ENCODE peak calls at places on chromosome 20, in nine cellular contexts. One of them, this sample, is unnamed.
A peak's percentile ranks its signal among the peaks of the same experiment; 100 is the strongest.

GRCh38 chr20:64044484-64045247 is 4.8 kb downstream of the SOX18 start:
- DNase-seq in heart left ventricle: no peak
- DNase-seq in right lobe of liver: no peak
- DNase-seq in adrenal gland: peak; percentile 44
- DNase-seq in ovary: no peak
- DNase-seq in breast epithelium: no peak
- DNase-seq in Peyer's patch: no peak
- DNase-seq in IMR-90: peak; percentile 37
- DNase-seq in esophagus squamous epithelium: no peak
- DNase-seq in this sample: no peak

GRCh38 chr20:44552950-44553908 is 29.1 kb upstream of the PKIG start:
- DNase-seq in right lobe of liver: no peak
- DNase-seq in esophagus squamous epithelium: no peak
- DNase-seq in heart left ventricle: no peak
- DNase-seq in breast epithelium: no peak
- DNase-seq in adrenal gland: no peak
- DNase-seq in IMR-90: peak; percentile 94
- DNase-seq in ovary: no peak
- DNase-seq in Peyer's patch: no peak
- DNase-seq in this sample: no peak

GRCh38 chr20:40489886-40490285 is 199.2 kb downstream of the MAFB start:
- DNase-seq in esophagus squamous epithelium: no peak
- DNase-seq in ovary: no peak
- DNase-seq in breast epithelium: no peak
- DNase-seq in Peyer's patch: no peak
- DNase-seq in heart left ventricle: no peak
- DNase-seq in IMR-90: no peak
- DNase-seq in right lobe of liver: no peak
- DNase-seq in adrenal gland: no peak
- DNase-seq in this sample: no peak

GRCh38 chr20:44006578-44006977 is 91.9 kb downstream of the TOX2 start:
- DNase-seq in adrenal gland: no peak
- DNase-seq in IMR-90: no peak
- DNase-seq in Peyer's patch: no peak
- DNase-seq in ovary: no peak
- DNase-seq in heart left ventricle: no peak
- DNase-seq in right lobe of liver: no peak
- DNase-seq in breast epithelium: no peak
- DNase-seq in esophagus squamous epithelium: no peak
- DNase-seq in this sample: no peak

GRCh38 chr20:61759286-61760065 is 306.2 kb downstream of the TAF4 start:
- DNase-seq in breast epithelium: peak; percentile 31
- DNase-seq in Peyer's patch: no peak
- DNase-seq in IMR-90: no peak
- DNase-seq in right lobe of liver: no peak
- DNase-seq in ovary: no peak
- DNase-seq in esophagus squamous epithelium: no peak
- DNase-seq in adrenal gland: no peak
- DNase-seq in heart left ventricle: no peak
- DNase-seq in this sample: no peak

GRCh38 chr20:8194721-8195120 is 62.7 kb downstream of the PLCB1 start:
- DNase-seq in IMR-90: peak; percentile 19
- DNase-seq in breast epithelium: no peak
- DNase-seq in esophagus squamous epithelium: no peak
- DNase-seq in adrenal gland: no peak
- DNase-seq in ovary: no peak
- DNase-seq in heart left ventricle: no peak
- DNase-seq in right lobe of liver: no peak
- DNase-seq in Peyer's patch: no peak
- DNase-seq in this sample: no peak

GRCh38 chr20:58630063-58630462 is 21.0 kb upstream of the STX16 start:
- DNase-seq in esophagus squamous epithelium: no peak
- DNase-seq in adrenal gland: no peak
- DNase-seq in breast epithelium: no peak
- DNase-seq in Peyer's patch: no peak
- DNase-seq in ovary: no peak
- DNase-seq in IMR-90: peak; percentile 47
- DNase-seq in heart left ventricle: no peak
- DNase-seq in right lobe of liver: no peak
- DNase-seq in this sample: no peak

GRCh38 chr20:9460518-9460917 is 53.9 kb upstream of the LAMP5 start:
- DNase-seq in IMR-90: peak; percentile 36
- DNase-seq in right lobe of liver: no peak
- DNase-seq in adrenal gland: no peak
- DNase-seq in ovary: no peak
- DNase-seq in heart left ventricle: no peak
- DNase-seq in breast epithelium: no peak
- DNase-seq in esophagus squamous epithelium: no peak
- DNase-seq in Peyer's patch: no peak
- DNase-seq in this sample: peak; percentile 13

GRCh38 chr20:52859156-52859887 is 112.8 kb upstream of the TSHZ2 start:
- DNase-seq in IMR-90: no peak
- DNase-seq in Peyer's patch: no peak
- DNase-seq in breast epithelium: no peak
- DNase-seq in esophagus squamous epithelium: no peak
- DNase-seq in ovary: no peak
- DNase-seq in heart left ventricle: no peak
- DNase-seq in adrenal gland: peak; percentile 59
- DNase-seq in right lobe of liver: peak; percentile 57
- DNase-seq in this sample: peak; percentile 51

GRCh38 chr20:32560989-32561830 is 23.9 kb downstream of the NOL4L start:
- DNase-seq in adrenal gland: no peak
- DNase-seq in IMR-90: no peak
- DNase-seq in heart left ventricle: no peak
- DNase-seq in ovary: no peak
- DNase-seq in right lobe of liver: no peak
- DNase-seq in Peyer's patch: no peak
- DNase-seq in breast epithelium: no peak
- DNase-seq in esophagus squamous epithelium: no peak
- DNase-seq in this sample: no peak

GRCh38 chr20:19786311-19786710 is 28.3 kb downstream of the RIN2 start:
- DNase-seq in ovary: no peak
- DNase-seq in right lobe of liver: no peak
- DNase-seq in breast epithelium: no peak
- DNase-seq in Peyer's patch: no peak
- DNase-seq in heart left ventricle: no peak
- DNase-seq in adrenal gland: peak; percentile 46
- DNase-seq in esophagus squamous epithelium: no peak
- DNase-seq in IMR-90: peak; percentile 92
- DNase-seq in this sample: peak; percentile 45

GRCh38 chr20:16566080-16566479 is 7.2 kb downstream of the KIF16B start:
- DNase-seq in breast epithelium: no peak
- DNase-seq in esophagus squamous epithelium: no peak
- DNase-seq in adrenal gland: no peak
- DNase-seq in right lobe of liver: no peak
- DNase-seq in heart left ventricle: no peak
- DNase-seq in IMR-90: no peak
- DNase-seq in Peyer's patch: no peak
- DNase-seq in ovary: no peak
- DNase-seq in this sample: no peak
- H3K27ac ChIP-seq in breast epithelium: no peak overlapping the region
- H3K27ac ChIP-seq in esophagus squamous epithelium: no peak overlapping the region
- H3K27ac ChIP-seq in adrenal gland: no peak overlapping the region
- H3K27ac ChIP-seq in right lobe of liver: no peak overlapping the region
- H3K27ac ChIP-seq in heart left ventricle: no peak overlapping the region
- H3K27ac ChIP-seq in IMR-90: no peak overlapping the region
- H3K27ac ChIP-seq in Peyer's patch: no peak overlapping the region
- H3K27ac ChIP-seq in ovary: no peak overlapping the region
- H3K27ac ChIP-seq in this sample: no peak overlapping the region

GRCh38 chr20:53942121-53942816 is 128.1 kb downstream of the BCAS1 start:
- DNase-seq in adrenal gland: no peak
- DNase-seq in heart left ventricle: no peak
- DNase-seq in breast epithelium: no peak
- DNase-seq in ovary: no peak
- DNase-seq in esophagus squamous epithelium: no peak
- DNase-seq in IMR-90: no peak
- DNase-seq in right lobe of liver: no peak
- DNase-seq in Peyer's patch: no peak
- DNase-seq in this sample: no peak
- TF ChIP-seq POLR2A in adrenal gland: no peak
- TF ChIP-seq POLR2A in heart left ventricle: no peak
- TF ChIP-seq POLR2A in breast epithelium: no peak
- TF ChIP-seq POLR2A in ovary: no peak
- TF ChIP-seq POLR2A in esophagus squamous epithelium: no peak
- TF ChIP-seq POLR2A in IMR-90: no peak
- TF ChIP-seq POLR2A in right lobe of liver: no peak
- TF ChIP-seq POLR2A in Peyer's patch: no peak
- TF ChIP-seq POLR2A in this sample: no peak

DNA sequence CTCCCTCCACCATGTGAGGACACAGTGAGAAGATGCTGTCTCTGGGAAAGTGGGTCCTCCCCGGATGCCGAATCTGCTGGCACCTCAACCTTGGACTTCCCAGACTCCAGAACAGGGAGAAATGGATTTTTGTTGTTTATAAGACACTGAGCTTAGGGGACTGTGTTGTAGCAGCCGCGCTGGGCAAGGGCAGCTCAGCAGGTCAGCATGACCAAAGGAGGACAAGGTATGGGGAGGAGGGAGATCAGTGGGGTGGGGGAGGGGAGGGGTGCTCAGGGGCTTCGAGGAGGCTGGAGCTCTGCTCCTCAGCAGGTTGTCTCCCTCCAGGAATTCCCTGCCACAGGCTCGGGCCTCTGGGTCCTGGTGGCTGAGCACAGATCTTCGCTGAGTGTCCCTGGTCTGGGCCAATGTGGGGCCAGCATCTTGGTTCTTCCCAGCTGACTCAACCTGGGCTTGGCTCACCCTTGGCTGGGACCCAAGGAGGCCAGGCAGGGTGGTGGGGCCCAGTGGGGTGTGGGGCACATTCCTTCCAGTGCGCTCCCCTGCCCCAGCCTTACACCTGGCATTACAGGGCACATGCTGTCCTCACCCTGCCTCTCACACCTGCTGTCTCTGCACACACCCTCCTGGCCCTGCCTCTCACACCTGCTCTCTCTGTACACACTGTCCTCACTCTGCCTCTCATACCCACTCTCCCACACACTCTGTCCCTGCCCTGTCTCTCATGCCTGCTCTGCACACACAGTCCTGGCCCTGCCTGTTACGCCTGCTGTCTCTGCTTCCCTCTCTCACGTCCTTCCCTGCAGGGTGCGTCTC is 107.3 kb downstream of the SYCP2 start:
- DNase-seq in right lobe of liver: no peak
- DNase-seq in ovary: no peak
- DNase-seq in adrenal gland: no peak
- DNase-seq in esophagus squamous epithelium: no peak
- DNase-seq in breast epithelium: peak; percentile 43
- DNase-seq in heart left ventricle: no peak
- DNase-seq in Peyer's patch: no peak
- DNase-seq in IMR-90: no peak
- DNase-seq in this sample: peak; percentile 46
- H3K27ac ChIP-seq in right lobe of liver: no peak overlapping the region
- H3K27ac ChIP-seq in ovary: no peak overlapping the region
- H3K27ac ChIP-seq in adrenal gland: no peak overlapping the region
- H3K27ac ChIP-seq in esophagus squamous epithelium: no peak overlapping the region
- H3K27ac ChIP-seq in breast epithelium: no peak overlapping the region
- H3K27ac ChIP-seq in heart left ventricle: no peak overlapping the region
- H3K27ac ChIP-seq in Peyer's patch: peak overlapping the region; percentile 96
- H3K27ac ChIP-seq in IMR-90: no peak overlapping the region
- H3K27ac ChIP-seq in this sample: no peak overlapping the region

DNA sequence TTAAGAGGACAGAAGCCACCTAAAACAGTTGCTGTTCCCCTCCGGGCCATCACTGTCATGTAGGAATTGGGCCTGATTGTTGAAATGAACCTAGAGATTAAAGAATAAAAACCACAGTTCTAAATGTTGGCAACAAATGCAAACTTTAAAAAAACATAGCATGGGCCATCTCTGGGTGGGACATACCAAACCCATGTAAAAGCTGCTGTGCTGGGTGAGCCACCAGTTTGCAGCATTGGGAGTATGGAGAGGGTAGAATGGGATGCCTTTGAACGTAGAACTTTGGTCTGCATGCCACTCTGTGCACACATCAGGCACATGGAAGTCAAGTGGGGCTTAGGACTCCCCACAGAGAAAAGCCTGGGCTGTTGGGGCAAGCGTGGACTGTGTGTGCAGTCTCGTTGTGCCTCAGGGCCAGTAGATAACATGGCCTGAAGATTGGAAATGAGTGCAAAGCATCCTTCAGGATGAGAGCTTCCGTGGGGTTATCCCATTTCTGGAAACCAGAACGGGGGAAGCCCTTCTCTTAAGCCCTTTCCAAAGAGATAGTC is 28.1 kb downstream of the EPB41L1 start:
- DNase-seq in heart left ventricle: no peak
- DNase-seq in adrenal gland: no peak
- DNase-seq in Peyer's patch: no peak
- DNase-seq in ovary: no peak
- DNase-seq in esophagus squamous epithelium: no peak
- DNase-seq in IMR-90: no peak
- DNase-seq in breast epithelium: no peak
- DNase-seq in right lobe of liver: no peak
- DNase-seq in this sample: no peak
- TF ChIP-seq POLR2A in heart left ventricle: no peak
- TF ChIP-seq POLR2A in adrenal gland: no peak
- TF ChIP-seq POLR2A in Peyer's patch: no peak
- TF ChIP-seq POLR2A in ovary: no peak
- TF ChIP-seq POLR2A in esophagus squamous epithelium: no peak
- TF ChIP-seq POLR2A in IMR-90: no peak
- TF ChIP-seq POLR2A in breast epithelium: no peak
- TF ChIP-seq POLR2A in right lobe of liver: no peak
- TF ChIP-seq POLR2A in this sample: no peak

GRCh38 chr20:62889871-62890270 is 28.2 kb upstream of the TCFL5 start:
- DNase-seq in IMR-90: no peak
- DNase-seq in right lobe of liver: peak; percentile 27
- DNase-seq in breast epithelium: no peak
- DNase-seq in ovary: no peak
- DNase-seq in esophagus squamous epithelium: no peak
- DNase-seq in adrenal gland: no peak
- DNase-seq in heart left ventricle: no peak
- DNase-seq in Peyer's patch: no peak
- DNase-seq in this sample: no peak
- H3K27ac ChIP-seq in IMR-90: no peak overlapping the region
- H3K27ac ChIP-seq in right lobe of liver: no peak overlapping the region
- H3K27ac ChIP-seq in breast epithelium: no peak overlapping the region
- H3K27ac ChIP-seq in ovary: no peak overlapping the region
- H3K27ac ChIP-seq in esophagus squamous epithelium: no peak overlapping the region
- H3K27ac ChIP-seq in adrenal gland: no peak overlapping the region
- H3K27ac ChIP-seq in heart left ventricle: no peak overlapping the region
- H3K27ac ChIP-seq in Peyer's patch: no peak overlapping the region
- H3K27ac ChIP-seq in this sample: no peak overlapping the region

GRCh38 chr20:25247666-25248500 is at the start of gene PYGB:
- DNase-seq in ovary: peak; percentile 86
- DNase-seq in adrenal gland: peak; percentile 73
- DNase-seq in breast epithelium: peak; percentile 69
- DNase-seq in esophagus squamous epithelium: no peak
- DNase-seq in heart left ventricle: peak; percentile 89
- DNase-seq in Peyer's patch: peak; percentile 69
- DNase-seq in right lobe of liver: peak; percentile 87
- DNase-seq in IMR-90: peak; percentile 78
- DNase-seq in this sample: peak; percentile 78
- TF ChIP-seq POLR2A in ovary: peak; percentile 71
- TF ChIP-seq POLR2A in adrenal gland: peak; percentile 88
- TF ChIP-seq POLR2A in breast epithelium: peak; percentile 81
- TF ChIP-seq POLR2A in esophagus squamous epithelium: no peak
- TF ChIP-seq POLR2A in heart left ventricle: peak; percentile 79
- TF ChIP-seq POLR2A in Peyer's patch: peak; percentile 96
- TF ChIP-seq POLR2A in right lobe of liver: peak; percentile 93
- TF ChIP-seq POLR2A in IMR-90: peak; percentile 93
- TF ChIP-seq POLR2A in this sample: peak; percentile 90

DNA sequence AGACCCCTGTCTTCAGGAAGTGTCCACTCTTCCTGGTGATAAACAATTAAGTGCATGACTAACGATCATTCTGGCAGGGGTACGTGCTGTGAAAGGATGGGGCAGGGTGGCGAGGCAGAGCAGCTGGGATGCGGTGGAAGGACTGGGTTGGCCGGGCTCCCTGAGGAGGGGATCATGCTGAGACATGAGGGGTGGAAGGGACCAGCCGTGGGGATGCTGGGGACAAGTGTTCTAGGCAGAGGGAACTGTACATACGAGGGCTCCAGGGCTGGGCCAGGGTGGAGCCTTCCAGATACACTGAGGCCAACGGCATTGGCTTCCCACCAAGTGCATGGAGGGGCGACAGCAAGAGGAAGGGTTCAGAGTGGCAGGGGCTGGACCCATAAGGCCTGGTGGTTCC is 65.7 kb upstream of the SIRPA start:
- DNase-seq in IMR-90: no peak
- DNase-seq in Peyer's patch: no peak
- DNase-seq in heart left ventricle: no peak
- DNase-seq in breast epithelium: no peak
- DNase-seq in ovary: no peak
- DNase-seq in esophagus squamous epithelium: no peak
- DNase-seq in right lobe of liver: no peak
- DNase-seq in adrenal gland: no peak
- DNase-seq in this sample: no peak
- H3K27ac ChIP-seq in IMR-90: peak overlapping the region; percentile 61
- H3K27ac ChIP-seq in Peyer's patch: no peak overlapping the region
- H3K27ac ChIP-seq in heart left ventricle: peak overlapping the region; percentile 50
- H3K27ac ChIP-seq in breast epithelium: no peak overlapping the region
- H3K27ac ChIP-seq in ovary: no peak overlapping the region
- H3K27ac ChIP-seq in esophagus squamous epithelium: no peak overlapping the region
- H3K27ac ChIP-seq in right lobe of liver: no peak overlapping the region
- H3K27ac ChIP-seq in adrenal gland: peak overlapping the region; percentile 80
- H3K27ac ChIP-seq in this sample: peak overlapping the region; percentile 85